ENCODE peak calls at places on chromosomes 5 and 9, in six cellular contexts. M, S, E, X, C and W are unnamed samples.

GRCh38 chr9:84322830-84323229 is 17.7 kb downstream of the SLC28A3 start:
- DNase-seq in M (peak; percentile 11), S (no peak), E (no peak), X (no peak), C (no peak), W (no peak)

GRCh38 chr5:108727154-108727638 is 20.5 kb upstream of the FER start:
- DNase-seq in M (peak; percentile 0), S (peak; percentile 4), E (no peak), X (no peak), C (no peak), W (no peak)

GRCh38 chr5:62340392-62340791 is 34.4 kb downstream of the KIF2A start:
- DNase-seq in M (no peak), S (no peak), E (no peak), X (no peak), C (no peak), W (no peak)

GRCh38 chr9:7944521-7945022 is 145.0 kb upstream of the DMAC1 start:
- DNase-seq in M (no peak), S (no peak), E (no peak), X (no peak), C (no peak), W (no peak)

GRCh38 chr5:160242140-160242539 is 12.8 kb downstream of the FABP6 start:
- DNase-seq in M (no peak), S (no peak), E (no peak), X (no peak), C (no peak), W (no peak)

GRCh38 chr9:77725051-77725702 is 77.1 kb upstream of the GNA14 start:
- DNase-seq in M (no peak), S (no peak), E (no peak), X (no peak), C (no peak), W (no peak)

GRCh38 chr5:96248152-96248551 is 184.9 kb downstream of the PCSK1 start:
- DNase-seq in M (no peak), S (no peak), E (no peak), X (no peak), C (no peak), W (no peak)

GRCh38 chr5:130541617-130542221 is 623.3 kb downstream of the HINT1 start:
- DNase-seq in M (no peak), S (no peak), E (no peak), X (no peak), C (no peak), W (no peak)

GRCh38 chr5:43702815-43703214 is 99.8 kb downstream of the NNT start:
- DNase-seq in M (no peak), S (peak; percentile 77), E (no peak), X (no peak), C (no peak), W (peak; percentile 70)

GRCh38 chr5:5419291-5420210 is 2.9 kb upstream of the ICE1 start:
- DNase-seq in M (peak; percentile 60), S (peak; percentile 41), E (no peak), X (no peak), C (no peak), W (peak; percentile 44)

GRCh38 chr5:139690385-139691274 is 42.5 kb downstream of the CXXC5 start:
- DNase-seq in M (peak; percentile 42), S (no peak), E (no peak), X (no peak), C (no peak), W (no peak)

GRCh38 chr9:7147136-7148090 is 389.6 kb downstream of the KDM4C start:
- DNase-seq in M (no peak), S (no peak), E (no peak), X (no peak), C (no peak), W (no peak)

GRCh38 chr9:131149678-131150033 is 24.3 kb downstream of the NUP214 start:
- DNase-seq in M (no peak), S (no peak), E (no peak), X (no peak), C (no peak), W (no peak)

GRCh38 chr5:135194573-135195266 is 160.7 kb upstream of the PITX1 start:
- DNase-seq in M (peak; percentile 31), S (no peak), E (no peak), X (no peak), C (no peak), W (no peak)

GRCh38 chr5:116944171-116944570 is 369.5 kb upstream of the SEMA6A start:
- DNase-seq in M (no peak), S (no peak), E (no peak), X (no peak), C (no peak), W (no peak)

GRCh38 chr9:20622330-20623020 is at the start of gene MLLT3:
- DNase-seq in M (peak; percentile 95), S (peak; percentile 97), E (peak; percentile 96), X (peak; percentile 96), C (peak; percentile 97), W (peak; percentile 97)

GRCh38 chr5:33205070-33205469 is 235.7 kb upstream of the TARS1 start:
- DNase-seq in M (no peak), S (no peak), E (no peak), X (no peak), C (no peak), W (no peak)

GRCh38 chr5:2913306-2913705 is 161.8 kb upstream of the IRX2 start:
- DNase-seq in M (no peak), S (no peak), E (no peak), X (no peak), C (no peak), W (no peak)

GRCh38 chr9:19441730-19442129 is 32.9 kb downstream of the ACER2 start:
- DNase-seq in M (no peak), S (no peak), E (no peak), X (no peak), C (no peak), W (no peak)